ENCODE peak calls at places on chromosomes 4 and X, in five cellular contexts. One of them, this sample, is unnamed.
A peak's percentile ranks its signal among the peaks of the same experiment; 100 is the strongest.

GRCh38 chr4:164731827-164732474 is 22.0 kb upstream of the SMIM31 start:
- DNase-seq in NAMALWA: peak; percentile 69
- DNase-seq in NCI-H1092 treated with DMSO at 0.1 percent for 48 hours: peak; percentile 42
- DNase-seq in ACHN: peak; percentile 54
- DNase-seq in AG10803: peak; percentile 27
- DNase-seq in this sample: peak; percentile 51

GRCh38 chr4:100061835-100062234 is 111.8 kb upstream of the H2AZ1 start:
- DNase-seq in NAMALWA: no peak
- DNase-seq in NCI-H1092 treated with DMSO at 0.1 percent for 48 hours: no peak
- DNase-seq in ACHN: no peak
- DNase-seq in AG10803: no peak
- DNase-seq in this sample: no peak

GRCh38 chr4:153764611-153765368 is 5.0 kb upstream of the RNF175 start:
- DNase-seq in NAMALWA: no peak
- DNase-seq in NCI-H1092 treated with DMSO at 0.1 percent for 48 hours: no peak
- DNase-seq in ACHN: no peak
- DNase-seq in AG10803: no peak
- DNase-seq in this sample: no peak

GRCh38 chrX:39338583-39338982 is 537.3 kb downstream of the MID1IP1 start:
- DNase-seq in NAMALWA: no peak
- DNase-seq in NCI-H1092 treated with DMSO at 0.1 percent for 48 hours: no peak
- DNase-seq in ACHN: no peak
- DNase-seq in AG10803: no peak
- DNase-seq in this sample: no peak

GRCh38 chrX:120262781-120263719 is 12.4 kb downstream of the ZBTB33 start:
- DNase-seq in NAMALWA: no peak
- DNase-seq in NCI-H1092 treated with DMSO at 0.1 percent for 48 hours: peak; percentile 51
- DNase-seq in ACHN: no peak
- DNase-seq in AG10803: no peak
- DNase-seq in this sample: no peak

GRCh38 chr4:7384003-7384928 is 50.5 kb downstream of the PSAPL1 start:
- DNase-seq in NAMALWA: no peak
- DNase-seq in NCI-H1092 treated with DMSO at 0.1 percent for 48 hours: no peak
- DNase-seq in ACHN: no peak
- DNase-seq in AG10803: no peak
- DNase-seq in this sample: no peak

GRCh38 chr4:26533685-26534084 is 43.4 kb upstream of the CCKAR start:
- DNase-seq in NAMALWA: no peak
- DNase-seq in NCI-H1092 treated with DMSO at 0.1 percent for 48 hours: no peak
- DNase-seq in ACHN: no peak
- DNase-seq in AG10803: no peak
- DNase-seq in this sample: no peak

GRCh38 chr4:159823743-159824142 is 720.9 kb downstream of the RAPGEF2 start:
- DNase-seq in NAMALWA: no peak
- DNase-seq in NCI-H1092 treated with DMSO at 0.1 percent for 48 hours: no peak
- DNase-seq in ACHN: no peak
- DNase-seq in AG10803: no peak
- DNase-seq in this sample: no peak

GRCh38 chr4:128387600-128388351 is 100.2 kb upstream of the PGRMC2 start:
- DNase-seq in NAMALWA: no peak
- DNase-seq in NCI-H1092 treated with DMSO at 0.1 percent for 48 hours: no peak
- DNase-seq in ACHN: peak; percentile 17
- DNase-seq in AG10803: peak; percentile 53
- DNase-seq in this sample: no peak

GRCh38 chrX:121570072-121570841 is 522.8 kb downstream of the GLUD2 start:
- DNase-seq in NAMALWA: no peak
- DNase-seq in NCI-H1092 treated with DMSO at 0.1 percent for 48 hours: no peak
- DNase-seq in ACHN: no peak
- DNase-seq in AG10803: no peak
- DNase-seq in this sample: no peak

GRCh38 chr4:3657917-3658913 is 108.0 kb upstream of the ADRA2C start:
- DNase-seq in NAMALWA: no peak
- DNase-seq in NCI-H1092 treated with DMSO at 0.1 percent for 48 hours: peak; percentile 84
- DNase-seq in ACHN: no peak
- DNase-seq in AG10803: peak; percentile 76
- DNase-seq in this sample: no peak

GRCh38 chr4:22607382-22607781 is 85.4 kb upstream of the GBA3 start:
- DNase-seq in NAMALWA: peak; percentile 19
- DNase-seq in NCI-H1092 treated with DMSO at 0.1 percent for 48 hours: peak; percentile 49
- DNase-seq in ACHN: peak; percentile 75
- DNase-seq in AG10803: peak; percentile 28
- DNase-seq in this sample: peak; percentile 60

GRCh38 chr4:173057442-173057841 is 111.2 kb upstream of the GALNT7 start:
- DNase-seq in NAMALWA: no peak
- DNase-seq in NCI-H1092 treated with DMSO at 0.1 percent for 48 hours: peak; percentile 72
- DNase-seq in ACHN: no peak
- DNase-seq in AG10803: no peak
- DNase-seq in this sample: no peak

GRCh38 chrX:72100824-72101351 is 30.8 kb downstream of the RTL5 start:
- DNase-seq in NAMALWA: no peak
- DNase-seq in NCI-H1092 treated with DMSO at 0.1 percent for 48 hours: no peak
- DNase-seq in ACHN: no peak
- DNase-seq in AG10803: peak; percentile 13
- DNase-seq in this sample: no peak